ENCODE peak calls at places on chromosomes 4 and X, in eight cellular contexts. P is cardiac muscle cell; S is GM12865; C is activated CD4-positive, alpha-beta T cell treated with anti-CD3 and anti-CD28 coated beads, Interleukin-2, amount 50 U/mL, for 48 hours; H is activated CD8-positive, alpha-beta memory T cell treated with anti-CD3 and anti-CD28 coated beads for 24 hours; B is ELR; F is cerebellum; M is fibroblast of lung. V is an unnamed sample.

GRCh38 chr4:136302566-136302965 is 1229.7 kb downstream of the PCDH18 start:
- DNase-seq in P (no peak), C (no peak), M (no peak), S (no peak), H (no peak), B (no peak), F (no peak), V (no peak)

GRCh38 chr4:118180776-118181175 is 146.5 kb downstream of the NDST3 start:
- DNase-seq in B (peak), P (no peak), H (no peak), S (no peak), C (no peak), F (no peak), M (peak), V (no peak)

GRCh38 chr4:48594185-48594584 is 104.1 kb downstream of the ZAR1 start:
- DNase-seq in S (no peak), B (no peak), M (no peak), F (no peak), H (no peak), P (no peak), C (no peak), V (no peak)

GRCh38 chr4:142697928-142698327 is 148.2 kb downstream of the INPP4B start:
- DNase-seq in S (no peak), H (no peak), F (no peak), B (no peak), P (no peak), M (no peak), C (no peak), V (no peak)

GRCh38 chrX:123899701-123900100 is 39.8 kb downstream of the XIAP start:
- DNase-seq in C (no peak), B (peak), H (no peak), S (no peak), P (no peak), F (no peak), M (no peak), V (no peak)

GRCh38 chr4:38769441-38770210 is 13.2 kb downstream of the TLR10 start:
- DNase-seq in H (no peak), F (no peak), C (no peak), P (no peak), B (no peak), S (peak), M (no peak), V (no peak)

GRCh38 chr4:152408514-152409327 is 127.2 kb downstream of the FBXW7 start:
- DNase-seq in B (peak), H (no peak), M (peak), P (peak), C (no peak), F (no peak), S (peak), V (no peak)

GRCh38 chr4:126738926-126739325 is 893.8 kb upstream of the INTU start:
- DNase-seq in B (peak), S (no peak), C (no peak), M (peak), F (no peak), H (no peak), P (no peak), V (no peak)

GRCh38 chr4:88933414-88933813 is 123.6 kb downstream of the FAM13A start:
- DNase-seq in M (no peak), B (no peak), H (no peak), P (no peak), S (no peak), F (no peak), C (no peak), V (no peak)

GRCh38 chr4:186249785-186250739 is 15.9 kb upstream of the F11 start:
- DNase-seq in S (no peak), F (no peak), M (peak), P (no peak), H (no peak), B (peak), C (no peak), V (no peak)

GRCh38 chr4:150259861-150260567 is 181.8 kb downstream of the DCLK2 start:
- DNase-seq in C (no peak), F (no peak), B (no peak), M (no peak), S (no peak), H (no peak), P (no peak), V (no peak)

GRCh38 chrX:120549483-120550452 is 11.0 kb downstream of the CUL4B start:
- DNase-seq in P (no peak), B (peak), F (no peak), H (no peak), C (peak), S (no peak), M (peak), V (no peak)

GRCh38 chrX:85114776-85115175 is 111.1 kb downstream of the APOOL start:
- DNase-seq in P (no peak), H (no peak), B (peak), M (no peak), S (no peak), C (no peak), F (no peak), V (no peak)

GRCh38 chrX:69361286-69361926 is 142.7 kb upstream of the NALF2 start:
- DNase-seq in S (no peak), C (no peak), M (peak), H (no peak), P (no peak), B (no peak), F (no peak), V (no peak)

GRCh38 chr4:47668810-47669408 is 169.0 kb downstream of the CORIN start:
- DNase-seq in P (peak), M (peak), S (peak), H (no peak), C (no peak), B (peak), F (peak), V (no peak)

GRCh38 chr4:36208884-36209473 is 35.3 kb downstream of the ARAP2 start:
- DNase-seq in F (no peak), B (no peak), S (peak), M (no peak), P (no peak), C (no peak), H (no peak), V (no peak)

GRCh38 chrX:44945736-44946135 is 72.7 kb downstream of the KDM6A start:
- DNase-seq in H (no peak), F (no peak), P (no peak), M (no peak), C (peak), B (peak), S (peak), V (no peak)

GRCh38 chr4:1354136-1354982 is 7.4 kb downstream of the UVSSA start:
- DNase-seq in P (no peak), B (no peak), M (no peak), C (no peak), F (no peak), S (no peak), H (no peak), V (no peak)

GRCh38 chr4:75011131-75011795 is 78.3 kb downstream of the PARM1 start:
- DNase-seq in P (no peak), C (no peak), S (no peak), B (peak), H (no peak), M (no peak), F (no peak), V (no peak)

GRCh38 chr4:13988347-13989265 is 361.1 kb upstream of the BOD1L1 start:
- DNase-seq in B (peak), S (no peak), P (no peak), H (no peak), F (peak), C (no peak), M (peak), V (no peak)

GRCh38 chr4:22029803-22030202 is 81.2 kb upstream of the KCNIP4 start:
- DNase-seq in H (no peak), F (no peak), P (no peak), M (no peak), C (no peak), B (no peak), S (no peak), V (no peak)

GRCh38 chrX:7515681-7516413 is 327.1 kb upstream of the VCX start:
- DNase-seq in C (no peak), M (no peak), F (no peak), H (no peak), S (no peak), P (no peak), B (peak), V (no peak)

GRCh38 chr4:52869196-52869595 is 7.1 kb downstream of the RASL11B start:
- DNase-seq in B (no peak), M (peak), P (no peak), C (no peak), F (no peak), S (no peak), H (no peak), V (no peak)

GRCh38 chr4:77931452-77932135 is 69.0 kb downstream of the MRPL1 start:
- DNase-seq in C (no peak), P (peak), H (no peak), B (peak), M (peak), F (no peak), S (no peak), V (no peak)

GRCh38 chrX:40272141-40272540 is 174.4 kb upstream of the BCOR start:
- DNase-seq in B (no peak), M (no peak), H (no peak), S (no peak), F (no peak), C (no peak), P (no peak), V (no peak)

GRCh38 chr4:185587444-185588161 is 52.3 kb upstream of the PDLIM3 start:
- DNase-seq in M (peak), B (no peak), H (peak), P (peak), C (peak), F (peak), S (peak), V (no peak)

GRCh38 chr4:37728064-37728463 is 41.9 kb upstream of the RELL1 start:
- DNase-seq in C (no peak), S (no peak), P (no peak), B (no peak), F (no peak), H (no peak), M (no peak), V (no peak)

GRCh38 chr4:12492730-12493398 is 991.3 kb downstream of the RAB28 start:
- DNase-seq in S (no peak), P (no peak), H (no peak), C (no peak), F (no peak), M (no peak), B (no peak), V (no peak)

GRCh38 chrX:63761639-63762038 is 23.4 kb downstream of the ARHGEF9 start:
- DNase-seq in F (peak), H (no peak), P (no peak), M (no peak), C (no peak), S (peak), B (peak), V (no peak)

GRCh38 chr4:174120446-174121142 is 162.9 kb downstream of the FBXO8 start:
- DNase-seq in M (peak), S (peak), B (peak), H (no peak), P (peak), F (peak), C (peak), V (no peak)